ENCODE peak calls at places on chromosome 10, in eight cellular contexts. I is heart left ventricle; J is PC-3; A is RWPE2; P is aorta; C is cardiac muscle cell; X is CD8-positive, alpha-beta T cell; T is neural progenitor cell. S is an unnamed sample. For H3K4me1, the result is how much of the 10 kb centered on the place peaks cover.

GRCh38 chr10:16777473-16778370 is 39.5 kb downstream of the RSU1 start:
- DNase-seq in I (no peak), T (peak), C (peak), P (no peak), J (peak), X (peak), A (no peak), S (no peak)

GRCh38 chr10:118840071-118840775 is 85.5 kb upstream of the CACUL1 start:
- DNase-seq in I (no peak), A (peak), J (peak), T (no peak), P (peak), C (peak), X (no peak), S (no peak)

GRCh38 chr10:126210051-126210651 is 178.1 kb downstream of the ADAM12 start:
- DNase-seq in A (no peak), J (no peak), C (no peak), I (no peak), P (no peak), T (no peak), X (no peak), S (no peak)

GRCh38 chr10:75001715-75002350 is 109.6 kb upstream of the SAMD8 start:
- DNase-seq in C (no peak), P (no peak), I (no peak), T (no peak), J (no peak), A (no peak), X (no peak), S (no peak)

GRCh38 chr10:132563485-132564248 is 26.1 kb downstream of the INPP5A start:
- DNase-seq in J (no peak), I (no peak), A (no peak), P (peak), C (no peak), X (no peak), T (no peak), S (no peak)

GRCh38 chr10:21203473-21204107 is 306.5 kb upstream of the NEBL start:
- DNase-seq in I (no peak), X (no peak), J (no peak), T (no peak), C (peak), P (no peak), A (no peak), S (no peak)

GRCh38 chr10:24958701-24959392 is 6.4 kb upstream of the PRTFDC1 start:
- DNase-seq in A (no peak), J (no peak), T (no peak), I (no peak), X (no peak), P (no peak), C (peak), S (no peak)

GRCh38 chr10:28492093-28492492 is 40.8 kb upstream of the WAC start:
- DNase-seq in C (no peak), A (no peak), T (no peak), I (no peak), X (no peak), J (no peak), P (no peak), S (no peak)

GRCh38 chr10:121941532-121941931 is 13.7 kb upstream of the ATE1 start:
- DNase-seq in A (no peak), J (no peak), I (no peak), X (no peak), T (no peak), C (no peak), P (no peak), S (no peak)

GRCh38 chr10:86536294-86536861 is 14.8 kb upstream of the WAPL start:
- DNase-seq in P (no peak), A (no peak), X (peak), T (peak), C (no peak), I (no peak), J (no peak), S (peak)

GRCh38 chr10:102959399-102959798 is 41.3 kb downstream of the CNNM2 start:
- DNase-seq in P (no peak), I (no peak), A (no peak), J (no peak), C (no peak), X (no peak), T (no peak), S (no peak)

GRCh38 chr10:69481280-69481679 is 30.0 kb downstream of the TSPAN15 start:
- DNase-seq in T (no peak), J (no peak), A (no peak), X (no peak), P (no peak), I (no peak), C (no peak), S (no peak)

GRCh38 chr10:69482125-69482524 is 30.9 kb downstream of the TSPAN15 start:
- DNase-seq in T (no peak), I (no peak), P (no peak), A (no peak), C (no peak), J (no peak), X (no peak), S (no peak)

GRCh38 chr10:69479241-69479730 is 28.0 kb downstream of the TSPAN15 start:
- DNase-seq in A (no peak), C (no peak), X (no peak), T (no peak), J (no peak), P (no peak), I (peak), S (no peak)

GRCh38 chr10:69477968-69478597 is 26.8 kb downstream of the TSPAN15 start:
- DNase-seq in J (no peak), C (no peak), I (no peak), X (no peak), T (no peak), P (no peak), A (no peak), S (no peak)

GRCh38 chr10:69479737-69480412 is 28.6 kb downstream of the TSPAN15 start:
- DNase-seq in I (no peak), P (no peak), C (peak), X (no peak), T (no peak), J (no peak), A (no peak), S (no peak)
- H3K4me3 ChIP-seq in I (no peak), P (no peak), C (no peak), X (no peak), T (no peak), J (no peak), A (no peak), S (no peak)

DNA sequence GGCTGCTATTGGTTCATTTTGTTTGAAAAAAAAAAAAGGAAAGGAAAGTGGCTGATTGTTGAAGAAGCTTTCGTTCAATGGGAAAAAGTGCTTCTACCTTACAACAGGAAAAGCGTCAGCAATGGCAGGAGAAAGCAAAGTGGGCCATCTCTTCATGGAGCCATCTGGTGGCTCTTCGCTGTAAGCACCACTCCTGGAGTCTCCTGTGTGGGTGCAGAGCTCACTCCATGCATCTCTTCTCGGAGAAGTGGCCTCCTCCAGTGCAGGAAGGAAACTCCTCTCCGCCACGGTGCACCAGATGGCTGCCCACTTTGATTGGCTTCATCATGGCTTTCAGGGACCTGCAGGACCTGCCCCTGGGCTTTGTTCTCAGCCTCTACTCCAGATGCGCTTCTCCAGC is 250.9 kb downstream of the PTEN start:
- DNase-seq in P (no peak), C (peak), A (no peak), J (no peak), T (peak), X (no peak), I (peak), S (peak)
- H3K4me1 ChIP-seq in P (under half), C (under half), A (under half), J (under half), T (under half), X (under half), I (under half), S (under half)

GRCh38 chr10:69473304-69473985 is 22.2 kb downstream of the TSPAN15 start:
- DNase-seq in C (no peak), J (no peak), X (no peak), I (no peak), P (no peak), A (no peak), T (no peak), S (no peak)
- H3K27ac ChIP-seq in C (no peak), J (no peak), X (no peak), I (peak), P (no peak), A (no peak), T (no peak), S (peak)

DNA sequence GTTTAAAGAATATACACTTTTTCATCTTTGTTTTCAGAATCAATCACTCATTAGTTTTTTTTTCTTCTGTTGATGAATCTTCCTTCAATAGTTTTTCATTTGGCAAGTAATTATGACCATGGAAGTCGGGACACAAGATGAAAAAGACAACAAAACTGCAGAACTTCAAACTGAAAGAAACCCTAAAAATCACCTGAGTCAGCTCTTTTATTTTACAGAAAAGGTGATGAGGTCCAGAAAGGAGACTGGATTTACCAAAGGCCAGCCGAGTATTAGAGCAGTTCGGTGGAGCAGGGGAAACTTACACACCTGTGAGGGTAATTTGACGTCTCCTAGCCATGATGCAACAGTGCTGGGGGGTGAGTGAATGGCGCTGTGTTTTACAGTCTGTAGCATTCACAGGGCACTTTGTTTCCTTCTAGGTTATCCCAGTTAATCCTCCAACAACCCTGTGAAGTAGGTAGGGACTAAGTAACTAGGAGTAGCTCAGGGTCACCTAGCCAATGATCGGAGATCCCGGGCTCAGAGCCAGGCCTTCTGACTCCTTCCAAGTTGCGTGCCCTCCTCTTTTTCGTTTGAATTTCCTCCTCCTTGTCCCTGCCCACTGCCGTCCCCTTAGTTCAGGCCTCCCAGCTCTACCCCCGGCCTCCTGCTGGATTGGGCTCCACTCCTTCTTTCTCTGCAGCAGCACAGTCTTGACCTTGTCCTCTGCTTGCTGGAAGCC is 14.0 kb downstream of the RBM20 start:
- DNase-seq in J (no peak), C (no peak), P (no peak), A (no peak), T (no peak), I (no peak), X (no peak), S (no peak)
- H3K4me3 ChIP-seq in J (no peak), C (no peak), P (no peak), A (no peak), T (no peak), I (no peak), X (no peak), S (no peak)

GRCh38 chr10:79178614-79179403 is 110.0 kb downstream of the ZMIZ1 start:
- DNase-seq in I (no peak), T (peak), X (no peak), A (no peak), P (no peak), J (no peak), C (peak), S (no peak)

GRCh38 chr10:79179404-79180309 is 110.9 kb downstream of the ZMIZ1 start:
- DNase-seq in J (no peak), A (no peak), T (peak), I (no peak), P (no peak), C (no peak), X (no peak), S (peak)

GRCh38 chr10:79176052-79176501 is 107.3 kb downstream of the ZMIZ1 start:
- DNase-seq in X (no peak), A (no peak), J (no peak), C (no peak), P (no peak), T (no peak), I (no peak), S (peak)

GRCh38 chr10:79176949-79177602 is 108.3 kb downstream of the ZMIZ1 start:
- DNase-seq in X (no peak), T (no peak), C (peak), J (no peak), P (no peak), A (no peak), I (peak), S (peak)

GRCh38 chr10:79178070-79178576 is 109.4 kb downstream of the ZMIZ1 start:
- DNase-seq in A (no peak), C (no peak), P (no peak), I (no peak), J (no peak), T (no peak), X (no peak), S (no peak)
- H3K4me1 ChIP-seq in A (under half), C (half or more), P (under half), I (under half), J (under half), T (half or more), X (under half), S (half or more)

GRCh38 chr10:93579089-93579488 is 12.6 kb downstream of the FFAR4 start:
- DNase-seq in A (no peak), P (no peak), J (peak), X (no peak), I (no peak), C (no peak), T (no peak), S (no peak)
- H3K27ac ChIP-seq in A (no peak), P (no peak), J (peak), X (no peak), I (no peak), C (no peak), T (no peak), S (no peak)

GRCh38 chr10:104142081-104142480 is 20.1 kb downstream of the SFR1 start:
- DNase-seq in C (no peak), J (no peak), I (no peak), P (no peak), T (peak), A (no peak), X (no peak), S (no peak)
- H3K4me3 ChIP-seq in C (no peak), J (no peak), I (no peak), P (no peak), T (no peak), A (no peak), X (no peak), S (no peak)

GRCh38 chr10:97686962-97687784 is at the start of gene AVPI1:
- DNase-seq in A (peak), J (peak), X (peak), C (peak), I (peak), T (peak), P (peak), S (peak)
- H3K4me1 ChIP-seq in A (under half), J (half or more), X (under half), C (under half), I (under half), T (under half), P (under half), S (under half)

GRCh38 chr10:110411047-110411410 is 86.7 kb upstream of the DUSP5 start:
- DNase-seq in I (peak), A (peak), P (no peak), J (peak), C (peak), T (no peak), X (no peak), S (peak)

GRCh38 chr10:110413049-110413783 is 84.5 kb upstream of the DUSP5 start:
- DNase-seq in P (no peak), T (no peak), A (no peak), J (no peak), I (no peak), X (no peak), C (no peak), S (no peak)

GRCh38 chr10:110414563-110415309 is 83.0 kb upstream of the DUSP5 start:
- DNase-seq in J (peak), I (no peak), P (no peak), A (peak), X (peak), T (no peak), C (peak), S (no peak)

GRCh38 chr10:110415809-110416208 is 81.9 kb upstream of the DUSP5 start:
- DNase-seq in P (no peak), I (no peak), A (no peak), T (no peak), X (no peak), J (no peak), C (no peak), S (no peak)

DNA sequence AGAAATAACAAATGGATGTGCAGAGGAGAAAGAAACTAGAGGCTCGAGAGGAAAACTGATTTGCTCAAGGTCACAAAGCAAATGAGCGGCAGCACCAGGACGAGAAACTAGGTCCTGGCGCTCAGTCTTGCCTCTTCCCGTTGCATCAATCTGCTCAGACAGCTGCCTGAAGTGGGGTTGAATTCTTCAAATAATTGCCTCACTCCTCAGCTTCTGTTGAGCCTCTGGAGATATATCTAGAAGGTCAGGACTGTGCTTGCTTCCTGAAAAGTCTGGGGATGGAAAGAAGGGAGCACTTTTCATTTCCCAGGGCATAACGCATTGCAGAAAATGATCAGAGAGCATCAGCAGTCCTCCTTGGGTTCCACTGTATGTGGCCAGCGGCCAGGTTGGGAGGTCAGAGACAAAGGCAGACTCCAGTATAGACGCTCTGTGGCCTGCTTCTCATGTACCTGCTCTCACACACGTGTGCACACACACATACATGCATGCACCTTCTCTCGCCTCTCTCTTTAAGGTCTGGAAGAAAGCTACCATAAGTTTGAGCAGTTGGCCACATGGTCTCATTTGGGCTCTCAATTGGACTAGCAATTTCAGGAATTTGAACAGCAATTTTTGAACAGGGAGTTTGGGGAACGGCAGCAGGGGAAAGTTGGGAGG is 83.7 kb upstream of the DUSP5 start:
- DNase-seq in J (no peak), T (no peak), C (peak), X (no peak), A (no peak), P (no peak), I (no peak), S (no peak)
- H3K27ac ChIP-seq in J (peak), T (no peak), C (peak), X (no peak), A (peak), P (no peak), I (no peak), S (no peak)

S was measured in right cardiac atrium.